ENCODE peak calls at places on chromosomes 3 and 15, in five cellular contexts. One of them, this sample, is unnamed.

GRCh38 chr3:172132721-172133311 is 93.4 kb downstream of the FNDC3B start:
- DNase-seq in COR-L47: no peak
- DNase-seq in GM23338: no peak
- DNase-seq in activated T-helper 1 cell treated with Interleukin-2 at 50 U/mL for 16 hours: no peak
- DNase-seq in activated CD4-positive, alpha-beta T cell treated with anti-CD3 and anti-CD28 coated beads, Interleukin-2, amount 50 U/mL, for 4 hours: no peak
- DNase-seq in this sample: no peak

GRCh38 chr3:72601049-72601448 is 247.2 kb downstream of the SHQ1 start:
- DNase-seq in COR-L47: no peak
- DNase-seq in GM23338: no peak
- DNase-seq in activated T-helper 1 cell treated with Interleukin-2 at 50 U/mL for 16 hours: no peak
- DNase-seq in activated CD4-positive, alpha-beta T cell treated with anti-CD3 and anti-CD28 coated beads, Interleukin-2, amount 50 U/mL, for 4 hours: no peak
- DNase-seq in this sample: no peak

GRCh38 chr15:66898656-66899402 is 166.6 kb upstream of the SMAD3 start:
- DNase-seq in COR-L47: no peak
- DNase-seq in GM23338: peak; percentile 11
- DNase-seq in activated T-helper 1 cell treated with Interleukin-2 at 50 U/mL for 16 hours: no peak
- DNase-seq in activated CD4-positive, alpha-beta T cell treated with anti-CD3 and anti-CD28 coated beads, Interleukin-2, amount 50 U/mL, for 4 hours: no peak
- DNase-seq in this sample: no peak

GRCh38 chr3:114758828-114759709 is 388.0 kb downstream of the ZBTB20 start:
- DNase-seq in COR-L47: no peak
- DNase-seq in GM23338: no peak
- DNase-seq in activated T-helper 1 cell treated with Interleukin-2 at 50 U/mL for 16 hours: no peak
- DNase-seq in activated CD4-positive, alpha-beta T cell treated with anti-CD3 and anti-CD28 coated beads, Interleukin-2, amount 50 U/mL, for 4 hours: no peak
- DNase-seq in this sample: no peak

GRCh38 chr3:194560047-194560446 is 73.2 kb downstream of the TMEM44 start:
- DNase-seq in COR-L47: no peak
- DNase-seq in GM23338: no peak
- DNase-seq in activated T-helper 1 cell treated with Interleukin-2 at 50 U/mL for 16 hours: no peak
- DNase-seq in activated CD4-positive, alpha-beta T cell treated with anti-CD3 and anti-CD28 coated beads, Interleukin-2, amount 50 U/mL, for 4 hours: no peak
- DNase-seq in this sample: no peak

GRCh38 chr3:148227534-148227933 is 470.2 kb upstream of the AGTR1 start:
- DNase-seq in COR-L47: no peak
- DNase-seq in GM23338: no peak
- DNase-seq in activated T-helper 1 cell treated with Interleukin-2 at 50 U/mL for 16 hours: no peak
- DNase-seq in activated CD4-positive, alpha-beta T cell treated with anti-CD3 and anti-CD28 coated beads, Interleukin-2, amount 50 U/mL, for 4 hours: no peak
- DNase-seq in this sample: no peak

GRCh38 chr3:22490747-22491146 is 712.4 kb upstream of the UBE2E2 start:
- DNase-seq in COR-L47: no peak
- DNase-seq in GM23338: no peak
- DNase-seq in activated T-helper 1 cell treated with Interleukin-2 at 50 U/mL for 16 hours: no peak
- DNase-seq in activated CD4-positive, alpha-beta T cell treated with anti-CD3 and anti-CD28 coated beads, Interleukin-2, amount 50 U/mL, for 4 hours: no peak
- DNase-seq in this sample: no peak

GRCh38 chr3:60046212-60046611 is 996.4 kb upstream of the CFAP20DC start:
- DNase-seq in COR-L47: peak; percentile 33
- DNase-seq in GM23338: no peak
- DNase-seq in activated T-helper 1 cell treated with Interleukin-2 at 50 U/mL for 16 hours: no peak
- DNase-seq in activated CD4-positive, alpha-beta T cell treated with anti-CD3 and anti-CD28 coated beads, Interleukin-2, amount 50 U/mL, for 4 hours: no peak
- DNase-seq in this sample: no peak

GRCh38 chr3:110685630-110686029 is 386.0 kb upstream of the NECTIN3 start:
- DNase-seq in COR-L47: no peak
- DNase-seq in GM23338: peak; percentile 69
- DNase-seq in activated T-helper 1 cell treated with Interleukin-2 at 50 U/mL for 16 hours: no peak
- DNase-seq in activated CD4-positive, alpha-beta T cell treated with anti-CD3 and anti-CD28 coated beads, Interleukin-2, amount 50 U/mL, for 4 hours: no peak
- DNase-seq in this sample: no peak

This sample was measured in stimulated activated naive CD4-positive, alpha-beta T cell treated with Interleukin-2 at 50 U/mL for 16 hours.